ENCODE peak calls at places on chromosomes 2 and 18, in five cellular contexts. R is dorsolateral prefrontal cortex, M is lung, B is BJ, K is GM06990. G is an unnamed sample.

GRCh38 chr2:216632952-216633615 is at the start of gene IGFBP2:
- DNase-seq in M (no peak), R (peak), B (no peak), K (no peak), G (no peak)

GRCh38 chr2:44549856-44550255 is 188.1 kb downstream of the CAMKMT start:
- DNase-seq in R (no peak), K (no peak), B (no peak), M (no peak), G (no peak)

GRCh38 chr2:35443087-35443486 is 912.5 kb upstream of the CRIM1 start:
- DNase-seq in B (no peak), M (no peak), K (no peak), R (no peak), G (no peak)

GRCh38 chr18:59272971-59273935 is at the start of gene RAX:
- DNase-seq in R (no peak), B (no peak), K (no peak), M (no peak), G (peak)

GRCh38 chr2:20958176-20958575 is 85.7 kb downstream of the APOB start:
- DNase-seq in M (no peak), K (no peak), R (no peak), B (no peak), G (no peak)

GRCh38 chr2:25879133-25879730 is 945 bp upstream of the ASXL2 start:
- DNase-seq in M (no peak), K (no peak), R (no peak), B (no peak), G (no peak)

GRCh38 chr18:57837917-57838548 is 34.9 kb upstream of the ATP8B1 start:
- DNase-seq in R (no peak), B (no peak), K (peak), M (no peak), G (no peak)

GRCh38 chr2:239932881-239933735 is 92.0 kb downstream of the NDUFA10 start:
- DNase-seq in M (no peak), B (no peak), K (no peak), R (no peak), G (no peak)

GRCh38 chr2:239934571-239935171 is 90.5 kb downstream of the NDUFA10 start:
- DNase-seq in R (peak), M (no peak), K (no peak), B (no peak), G (no peak)

GRCh38 chr2:164620873-164621760 is at the start of gene GRB14:
- DNase-seq in M (peak), R (peak), K (peak), B (no peak), G (no peak)

DNA sequence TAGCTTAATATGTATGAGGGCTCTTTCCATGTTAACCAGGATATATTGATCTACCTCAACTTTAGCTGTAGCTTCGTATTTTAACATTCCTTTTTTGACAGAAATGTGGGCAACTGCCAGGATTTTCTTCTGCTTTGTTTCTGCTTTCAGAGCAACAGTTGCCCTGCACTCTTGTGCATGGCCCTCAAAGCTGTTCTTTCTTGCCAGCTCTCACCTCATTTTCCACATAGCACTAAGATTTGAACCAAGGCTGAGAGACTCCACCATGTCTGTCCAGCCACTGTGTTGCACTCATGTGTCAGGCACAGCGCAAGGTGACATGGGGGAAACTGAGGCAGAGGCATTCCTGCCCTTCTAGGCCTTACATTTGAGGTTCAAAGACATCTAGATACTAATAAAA is 422.8 kb upstream of the RAB12 start:
- DNase-seq in K (no peak), M (no peak), B (no peak), R (no peak), G (no peak)
- TF ChIP-seq CTCF in K (no peak), M (no peak), B (no peak), R (no peak), G (no peak)

GRCh38 chr2:186484062-186484735 is 1.9 kb upstream of the ZC3H15 start:
- DNase-seq in B (no peak), K (peak), M (no peak), R (no peak), G (no peak)
- H3K4me3 ChIP-seq in B (no peak), K (peak), M (no peak), R (no peak), G (no peak)

GRCh38 chr2:109582928-109583895 is 30.6 kb downstream of the SEPTIN10 start:
- DNase-seq in R (no peak), K (no peak), M (no peak), B (no peak), G (no peak)
- TF ChIP-seq CTCF in R (no peak), K (no peak), M (no peak), B (peak), G (no peak)

GRCh38 chr2:108987111-108987510 is 1.9 kb downstream of the EDAR start:
- DNase-seq in B (no peak), R (no peak), M (no peak), K (no peak), G (no peak)

GRCh38 chr2:108993095-108993937 is 4.3 kb upstream of the EDAR start:
- DNase-seq in K (no peak), R (no peak), M (no peak), B (no peak), G (no peak)

GRCh38 chr2:108988796-108989713 is at the start of gene EDAR:
- DNase-seq in R (no peak), K (no peak), M (peak), B (no peak), G (no peak)

GRCh38 chr2:108983610-108984009 is 5.4 kb downstream of the EDAR start:
- DNase-seq in M (no peak), B (no peak), R (no peak), K (no peak), G (no peak)

GRCh38 chr2:108988076-108988795 is 784 bp downstream of the EDAR start:
- DNase-seq in B (no peak), K (no peak), M (no peak), R (no peak), G (no peak)
- H3K4me3 ChIP-seq in B (no peak), K (no peak), M (no peak), R (no peak), G (no peak)

DNA sequence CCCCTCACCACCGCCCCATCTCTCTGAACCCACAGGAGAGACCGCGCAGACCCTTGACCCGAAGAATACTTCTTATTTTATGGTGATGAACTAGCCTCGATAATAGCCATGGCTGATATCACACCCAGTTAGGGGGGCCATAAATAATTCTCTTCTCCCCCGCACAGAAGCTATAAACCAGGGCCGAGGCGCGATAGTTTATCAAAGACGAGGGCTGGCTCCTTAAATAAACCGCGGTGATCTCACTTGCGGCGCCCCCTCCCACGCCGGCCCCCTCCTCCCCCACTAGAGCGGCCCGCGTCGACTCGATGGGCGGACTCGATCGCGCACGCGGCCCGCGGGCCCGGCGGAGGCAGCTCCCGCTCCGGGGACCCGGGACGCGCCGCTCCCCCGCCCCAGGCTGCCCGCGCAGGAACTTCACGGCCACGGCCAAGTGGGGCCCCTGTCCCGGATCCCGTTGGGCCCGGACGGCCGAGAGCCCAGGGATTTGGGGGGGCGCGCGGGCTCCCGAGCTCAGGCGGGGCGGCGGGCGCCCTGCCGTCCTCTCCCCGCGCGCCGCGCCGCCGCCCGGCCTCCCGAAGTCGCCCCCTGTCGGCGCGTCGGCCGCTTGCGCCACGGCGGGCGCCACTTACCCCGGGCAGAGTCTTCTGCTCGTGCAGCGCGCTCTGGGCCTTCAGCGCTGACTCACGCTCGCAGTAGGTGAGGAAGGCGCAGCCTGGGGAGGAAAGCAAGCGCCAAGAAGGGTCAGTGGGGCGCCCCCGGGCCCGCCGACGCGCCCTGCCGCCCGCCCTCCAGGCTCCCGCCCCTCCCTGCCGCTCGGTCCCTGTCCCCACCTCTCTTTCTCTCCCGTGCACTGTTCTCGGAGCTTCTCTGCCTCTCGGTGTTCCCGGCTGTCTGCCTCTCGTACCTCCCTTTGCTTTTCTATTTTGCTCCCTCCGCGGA is 80.4 kb downstream of the CELF4 start:
- DNase-seq in K (no peak), R (peak), B (no peak), M (no peak), G (no peak)
- TF ChIP-seq CTCF in K (no peak), R (no peak), B (peak), M (no peak), G (peak)

GRCh38 chr18:62716679-62717058 is 1.3 kb downstream of the PHLPP1 start:
- DNase-seq in R (peak), K (no peak), B (no peak), M (no peak), G (no peak)

GRCh38 chr18:62717850-62718229 is 2.5 kb downstream of the PHLPP1 start:
- DNase-seq in K (no peak), M (no peak), B (no peak), R (no peak), G (no peak)

GRCh38 chr18:62717059-62717849 is 1.9 kb downstream of the PHLPP1 start:
- DNase-seq in R (no peak), M (peak), B (no peak), K (no peak), G (no peak)

GRCh38 chr18:62720048-62720447 is 4.7 kb downstream of the PHLPP1 start:
- DNase-seq in K (no peak), R (no peak), B (no peak), M (no peak), G (no peak)

DNA sequence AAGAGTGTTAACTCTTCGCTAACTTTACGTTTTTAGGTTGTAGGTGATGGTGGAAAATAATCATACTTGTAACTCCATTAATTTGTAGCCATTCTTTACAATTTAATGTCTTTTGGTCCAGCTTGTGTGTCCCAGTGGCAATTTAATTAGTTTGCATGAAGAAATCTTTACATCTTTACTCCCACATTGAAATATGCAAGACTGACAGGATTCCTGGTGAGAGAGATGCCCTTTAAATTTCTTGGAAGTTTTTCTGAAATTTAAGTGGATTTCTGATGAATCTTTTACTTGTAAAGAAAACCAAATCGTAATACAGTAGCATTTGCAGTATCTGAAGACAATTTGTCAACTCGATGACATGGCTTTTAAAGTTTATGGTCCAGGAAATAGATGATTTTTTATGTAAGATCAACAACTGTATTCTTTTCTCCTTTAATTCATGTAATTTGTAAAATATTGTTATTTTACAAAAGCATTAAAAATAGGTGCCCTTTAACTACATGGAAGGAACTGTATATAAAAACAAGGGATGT is 3.0 kb downstream of the PHLPP1 start:
- DNase-seq in R (no peak), B (no peak), K (no peak), M (no peak), G (no peak)
- H3K4me3 ChIP-seq in R (peak), B (no peak), K (no peak), M (no peak), G (peak)

GRCh38 chr2:74399785-74400184 is 19.7 kb upstream of the DCTN1 start:
- DNase-seq in K (no peak), M (no peak), B (no peak), R (no peak), G (no peak)
- TF ChIP-seq CTCF in K (peak), M (no peak), B (peak), R (peak), G (peak)

G was measured in esophagus muscularis mucosa.